ENCODE peak calls at places on chromosome 3, in six cellular contexts. One of them, this sample, is unnamed.

GRCh38 chr3:66438045-66438444 is 62.8 kb downstream of the LRIG1 start:
- DNase-seq in mesenchymal stem cell: no peak
- DNase-seq in H1: no peak
- DNase-seq in neuronal stem cell: no peak
- DNase-seq in H9: no peak
- DNase-seq in IMR-90: no peak
- DNase-seq in this sample: no peak

GRCh38 chr3:102248981-102249705 is 185.7 kb upstream of the ZPLD1 start:
- DNase-seq in H9: no peak
- DNase-seq in IMR-90: no peak
- DNase-seq in H1: no peak
- DNase-seq in mesenchymal stem cell: no peak
- DNase-seq in neuronal stem cell: no peak
- DNase-seq in this sample: no peak

GRCh38 chr3:17088602-17089313 is 204.0 kb downstream of the PLCL2 start:
- DNase-seq in neuronal stem cell: no peak
- DNase-seq in mesenchymal stem cell: no peak
- DNase-seq in H1: no peak
- DNase-seq in H9: no peak
- DNase-seq in IMR-90: no peak
- DNase-seq in this sample: no peak

GRCh38 chr3:111571272-111571671 is 23.9 kb downstream of the ZBED2 start:
- DNase-seq in H1: no peak
- DNase-seq in H9: no peak
- DNase-seq in mesenchymal stem cell: no peak
- DNase-seq in neuronal stem cell: no peak
- DNase-seq in IMR-90: no peak
- DNase-seq in this sample: no peak

GRCh38 chr3:161372321-161373260 is 1.3 kb upstream of the SPTSSB start:
- DNase-seq in H9: peak
- DNase-seq in IMR-90: no peak
- DNase-seq in neuronal stem cell: peak
- DNase-seq in mesenchymal stem cell: peak
- DNase-seq in H1: peak
- DNase-seq in this sample: peak

GRCh38 chr3:40681658-40682055 is 156.9 kb downstream of the ZNF621 start:
- DNase-seq in H1: no peak
- DNase-seq in H9: no peak
- DNase-seq in mesenchymal stem cell: no peak
- DNase-seq in IMR-90: no peak
- DNase-seq in neuronal stem cell: no peak
- DNase-seq in this sample: peak

GRCh38 chr3:190380184-190380583 is 7.8 kb upstream of the CLDN16 start:
- DNase-seq in neuronal stem cell: no peak
- DNase-seq in IMR-90: no peak
- DNase-seq in mesenchymal stem cell: no peak
- DNase-seq in H1: no peak
- DNase-seq in H9: no peak
- DNase-seq in this sample: no peak

GRCh38 chr3:173869786-173870185 is 472.2 kb downstream of the NLGN1 start:
- DNase-seq in H9: no peak
- DNase-seq in IMR-90: no peak
- DNase-seq in H1: no peak
- DNase-seq in mesenchymal stem cell: no peak
- DNase-seq in neuronal stem cell: no peak
- DNase-seq in this sample: no peak

GRCh38 chr3:79019924-79020173 is 747.9 kb downstream of the ROBO1 start:
- DNase-seq in H1: no peak
- DNase-seq in mesenchymal stem cell: no peak
- DNase-seq in IMR-90: no peak
- DNase-seq in neuronal stem cell: no peak
- DNase-seq in H9: no peak
- DNase-seq in this sample: no peak

GRCh38 chr3:194121881-194122280 is 14.1 kb upstream of the HES1 start:
- DNase-seq in H1: no peak
- DNase-seq in H9: no peak
- DNase-seq in mesenchymal stem cell: peak
- DNase-seq in IMR-90: peak
- DNase-seq in neuronal stem cell: no peak
- DNase-seq in this sample: no peak

GRCh38 chr3:113747719-113748046 is 848 bp downstream of the ATP6V1A start:
- DNase-seq in H9: no peak
- DNase-seq in IMR-90: no peak
- DNase-seq in neuronal stem cell: peak
- DNase-seq in mesenchymal stem cell: peak
- DNase-seq in H1: no peak
- DNase-seq in this sample: no peak

GRCh38 chr3:78050276-78051080 is 1010.6 kb downstream of the ROBO2 start:
- DNase-seq in neuronal stem cell: no peak
- DNase-seq in mesenchymal stem cell: peak
- DNase-seq in IMR-90: peak
- DNase-seq in H1: no peak
- DNase-seq in H9: no peak
- DNase-seq in this sample: no peak

GRCh38 chr3:122918576-122919290 is 108.8 kb downstream of the SEMA5B start:
- DNase-seq in mesenchymal stem cell: peak
- DNase-seq in neuronal stem cell: no peak
- DNase-seq in IMR-90: peak
- DNase-seq in H1: no peak
- DNase-seq in H9: no peak
- DNase-seq in this sample: no peak

GRCh38 chr3:150194513-150194912 is 213.6 kb upstream of the TSC22D2 start:
- DNase-seq in neuronal stem cell: no peak
- DNase-seq in IMR-90: no peak
- DNase-seq in H1: no peak
- DNase-seq in H9: no peak
- DNase-seq in mesenchymal stem cell: no peak
- DNase-seq in this sample: peak

GRCh38 chr3:50568947-50569749 is at the start of gene HEMK1:
- DNase-seq in H1: peak
- DNase-seq in H9: peak
- DNase-seq in neuronal stem cell: peak
- DNase-seq in mesenchymal stem cell: peak
- DNase-seq in IMR-90: peak
- DNase-seq in this sample: peak

GRCh38 chr3:87125116-87125515 is 102.0 kb upstream of the CHMP2B start:
- DNase-seq in H9: no peak
- DNase-seq in mesenchymal stem cell: no peak
- DNase-seq in H1: no peak
- DNase-seq in IMR-90: no peak
- DNase-seq in neuronal stem cell: no peak
- DNase-seq in this sample: no peak

GRCh38 chr3:97914390-97914789 is 57.8 kb downstream of the RIOX2 start:
- DNase-seq in IMR-90: peak
- DNase-seq in H1: no peak
- DNase-seq in neuronal stem cell: no peak
- DNase-seq in H9: no peak
- DNase-seq in mesenchymal stem cell: no peak
- DNase-seq in this sample: peak

GRCh38 chr3:16085884-16086608 is 88.4 kb upstream of the GALNT15 start:
- DNase-seq in H1: no peak
- DNase-seq in IMR-90: no peak
- DNase-seq in H9: no peak
- DNase-seq in mesenchymal stem cell: no peak
- DNase-seq in neuronal stem cell: no peak
- DNase-seq in this sample: no peak

GRCh38 chr3:39753361-39753760 is 56.0 kb upstream of the MYRIP start:
- DNase-seq in H1: no peak
- DNase-seq in H9: no peak
- DNase-seq in IMR-90: no peak
- DNase-seq in mesenchymal stem cell: no peak
- DNase-seq in neuronal stem cell: no peak
- DNase-seq in this sample: no peak

GRCh38 chr3:141039573-141039972 is 11.6 kb upstream of the SPSB4 start:
- DNase-seq in IMR-90: no peak
- DNase-seq in H9: no peak
- DNase-seq in H1: no peak
- DNase-seq in neuronal stem cell: no peak
- DNase-seq in mesenchymal stem cell: no peak
- DNase-seq in this sample: peak

GRCh38 chr3:159364511-159364910 is 562.7 kb downstream of the MFSD1 start:
- DNase-seq in H1: no peak
- DNase-seq in mesenchymal stem cell: no peak
- DNase-seq in neuronal stem cell: no peak
- DNase-seq in H9: no peak
- DNase-seq in IMR-90: no peak
- DNase-seq in this sample: no peak

GRCh38 chr3:47606171-47606570 is 27.5 kb upstream of the CSPG5 start:
- DNase-seq in IMR-90: no peak
- DNase-seq in H9: no peak
- DNase-seq in H1: no peak
- DNase-seq in mesenchymal stem cell: no peak
- DNase-seq in neuronal stem cell: no peak
- DNase-seq in this sample: no peak

GRCh38 chr3:39407259-39407629 is 724 bp downstream of the RPSA start:
- DNase-seq in mesenchymal stem cell: peak
- DNase-seq in neuronal stem cell: no peak
- DNase-seq in IMR-90: peak
- DNase-seq in H1: no peak
- DNase-seq in H9: no peak
- DNase-seq in this sample: no peak

GRCh38 chr3:120382941-120383447 is 33.8 kb upstream of the LRRC58 start:
- DNase-seq in mesenchymal stem cell: no peak
- DNase-seq in neuronal stem cell: no peak
- DNase-seq in H1: no peak
- DNase-seq in IMR-90: no peak
- DNase-seq in H9: no peak
- DNase-seq in this sample: no peak

GRCh38 chr3:192851821-192852352 is 65.8 kb downstream of the MB21D2 start:
- DNase-seq in mesenchymal stem cell: peak
- DNase-seq in neuronal stem cell: no peak
- DNase-seq in H9: no peak
- DNase-seq in H1: no peak
- DNase-seq in IMR-90: peak
- DNase-seq in this sample: no peak

GRCh38 chr3:31242561-31242960 is 290.2 kb upstream of the STT3B start:
- DNase-seq in mesenchymal stem cell: no peak
- DNase-seq in IMR-90: no peak
- DNase-seq in H9: no peak
- DNase-seq in neuronal stem cell: no peak
- DNase-seq in H1: no peak
- DNase-seq in this sample: no peak

DNA sequence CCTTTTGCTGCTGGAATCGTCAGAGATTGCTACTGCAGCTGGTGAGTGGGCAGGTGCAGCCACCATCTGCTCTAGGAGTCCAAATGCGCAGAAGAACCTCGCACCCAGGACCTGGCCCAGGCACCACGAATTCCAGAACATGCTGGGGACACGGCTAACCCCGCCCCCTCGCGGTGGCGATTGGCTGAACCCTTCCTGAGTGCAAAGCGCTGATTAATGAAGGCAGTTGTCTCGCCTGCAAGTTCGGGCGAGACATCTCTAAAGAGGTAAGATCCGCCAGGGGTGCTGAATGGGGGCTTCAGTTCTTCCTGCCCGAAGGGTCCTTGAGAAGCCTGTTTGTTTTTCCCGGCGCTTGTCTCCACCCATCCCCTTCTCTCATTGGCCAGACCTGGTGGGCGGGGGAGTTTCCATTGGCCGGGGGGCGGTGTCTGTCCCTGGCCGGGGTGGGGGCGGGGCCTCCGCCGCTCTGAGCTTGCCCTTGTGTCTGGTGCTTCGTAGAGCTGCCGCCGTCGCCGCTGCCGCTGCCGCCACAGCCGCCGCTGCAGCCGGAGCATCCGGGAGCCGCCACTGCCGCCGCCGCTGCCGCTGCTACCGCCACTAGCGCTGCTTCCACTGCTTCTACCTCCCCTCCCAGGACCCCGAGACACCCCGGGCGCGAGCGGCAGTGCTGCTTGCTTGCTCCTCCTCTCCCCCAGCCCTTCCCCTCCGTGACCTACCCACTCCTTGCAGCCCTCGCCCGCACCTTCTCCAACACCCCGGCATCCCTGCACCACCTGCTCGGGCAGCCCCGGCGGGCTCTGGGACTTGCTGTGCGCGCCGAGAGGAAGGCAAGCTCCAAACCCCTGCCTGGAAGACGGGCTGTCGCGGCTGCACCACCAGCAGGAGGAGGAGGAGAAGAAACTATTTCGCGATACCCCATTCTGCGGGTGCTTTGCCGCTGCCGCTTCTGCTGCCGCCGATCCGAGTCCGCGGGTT is at the start of gene CADM2:
- DNase-seq in IMR-90: peak
- DNase-seq in neuronal stem cell: peak
- DNase-seq in H9: peak
- DNase-seq in mesenchymal stem cell: peak
- DNase-seq in H1: peak
- DNase-seq in this sample: peak
- H3K23ac ChIP-seq in IMR-90: no peak
- H3K23ac ChIP-seq in neuronal stem cell: peak
- H3K23ac ChIP-seq in H9: no peak
- H3K23ac ChIP-seq in mesenchymal stem cell: no peak
- H3K23ac ChIP-seq in H1: no peak
- H3K23ac ChIP-seq in this sample: no peak

GRCh38 chr3:197398301-197398878 is 100.0 kb upstream of the DLG1 start:
- DNase-seq in H1: no peak
- DNase-seq in H9: no peak
- DNase-seq in neuronal stem cell: no peak
- DNase-seq in IMR-90: no peak
- DNase-seq in mesenchymal stem cell: no peak
- DNase-seq in this sample: no peak
- H2BK15ac ChIP-seq in H1: no peak
- H2BK15ac ChIP-seq in H9: no peak
- H2BK15ac ChIP-seq in neuronal stem cell: no peak
- H2BK15ac ChIP-seq in IMR-90: no peak
- H2BK15ac ChIP-seq in mesenchymal stem cell: no peak
- H2BK15ac ChIP-seq in this sample: no peak

DNA sequence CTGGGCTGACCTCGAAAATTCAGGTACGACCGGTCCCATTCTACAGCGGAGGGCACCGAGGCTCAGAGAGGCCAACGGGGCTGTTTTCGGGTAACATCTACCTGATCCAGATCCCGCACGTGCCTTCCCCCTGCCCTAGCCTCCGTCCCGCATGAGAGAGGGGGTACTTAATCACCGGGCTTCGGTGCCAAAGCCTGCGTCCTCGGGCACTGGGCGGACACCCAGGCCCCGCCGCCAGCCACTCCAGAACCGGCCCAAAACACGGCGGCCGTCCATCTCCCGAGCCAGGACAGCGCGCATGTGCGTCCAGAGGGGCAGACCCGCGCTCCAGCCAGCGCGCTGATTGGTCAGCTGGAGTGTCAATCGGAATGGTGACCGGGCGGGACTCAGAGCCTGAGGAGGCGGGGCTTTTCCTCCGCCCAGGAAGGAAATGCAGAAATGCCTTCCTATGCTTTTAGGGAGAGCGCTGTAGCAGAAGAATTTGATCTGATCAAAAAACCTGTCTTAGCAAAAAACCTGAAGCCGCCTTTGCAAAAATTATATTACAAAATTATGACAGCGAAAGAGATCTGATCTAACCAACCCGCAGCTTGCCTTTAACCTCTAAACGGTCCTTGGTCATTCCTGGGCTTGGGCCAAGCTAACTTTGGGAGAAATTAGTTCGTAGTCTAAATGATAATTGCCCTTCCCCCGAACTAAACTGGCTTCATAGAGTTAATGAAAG is at the start of gene RPUSD3:
- DNase-seq in neuronal stem cell: peak
- DNase-seq in H9: peak
- DNase-seq in H1: peak
- DNase-seq in mesenchymal stem cell: peak
- DNase-seq in IMR-90: peak
- DNase-seq in this sample: peak
- H3K4ac ChIP-seq in neuronal stem cell: no peak
- H3K4ac ChIP-seq in H9: no peak
- H3K4ac ChIP-seq in H1: peak
- H3K4ac ChIP-seq in mesenchymal stem cell: peak
- H3K4ac ChIP-seq in IMR-90: peak
- H3K4ac ChIP-seq in this sample: no peak

GRCh38 chr3:129205109-129205832 is 21.6 kb upstream of the CNBP start:
- DNase-seq in neuronal stem cell: no peak
- DNase-seq in mesenchymal stem cell: no peak
- DNase-seq in H9: no peak
- DNase-seq in H1: peak
- DNase-seq in IMR-90: no peak
- DNase-seq in this sample: no peak
- H3K23ac ChIP-seq in neuronal stem cell: no peak
- H3K23ac ChIP-seq in mesenchymal stem cell: no peak
- H3K23ac ChIP-seq in H9: no peak
- H3K23ac ChIP-seq in H1: no peak
- H3K23ac ChIP-seq in IMR-90: no peak
- H3K23ac ChIP-seq in this sample: no peak

This sample was measured in mesendoderm.